ENCODE peak calls at places on chromosomes 13 and 19, in seven cellular contexts. One of them, this sample, is unnamed.

GRCh38 chr13:66656050-66656449 is 574.1 kb downstream of the PCDH9 start:
- DNase-seq in left lung: no peak
- DNase-seq in fibroblast of the aortic adventitia: no peak
- DNase-seq in nucleus accumbens: no peak
- DNase-seq in K562: no peak
- DNase-seq in tibial artery: no peak
- DNase-seq in stimulated activated naive CD8-positive, alpha-beta T cell treated with anti-CD3 and anti-CD28 coated beads, Interleukin-15, Interleukin-2, amounts not matched to agents 100 U/mL and 50 U/mL, for 24 hours: no peak
- DNase-seq in this sample: no peak

GRCh38 chr19:40947114-40947513 is 44.0 kb upstream of the CYP2B6 start:
- DNase-seq in left lung: no peak
- DNase-seq in fibroblast of the aortic adventitia: no peak
- DNase-seq in nucleus accumbens: no peak
- DNase-seq in K562: no peak
- DNase-seq in tibial artery: no peak
- DNase-seq in stimulated activated naive CD8-positive, alpha-beta T cell treated with anti-CD3 and anti-CD28 coated beads, Interleukin-15, Interleukin-2, amounts not matched to agents 100 U/mL and 50 U/mL, for 24 hours: no peak
- DNase-seq in this sample: no peak

GRCh38 chr13:65725001-65725400 is 1505.1 kb downstream of the PCDH9 start:
- DNase-seq in left lung: no peak
- DNase-seq in fibroblast of the aortic adventitia: peak
- DNase-seq in nucleus accumbens: no peak
- DNase-seq in K562: no peak
- DNase-seq in tibial artery: no peak
- DNase-seq in stimulated activated naive CD8-positive, alpha-beta T cell treated with anti-CD3 and anti-CD28 coated beads, Interleukin-15, Interleukin-2, amounts not matched to agents 100 U/mL and 50 U/mL, for 24 hours: no peak
- DNase-seq in this sample: no peak

GRCh38 chr13:93977986-93978385 is 501.5 kb downstream of the DCT start:
- DNase-seq in left lung: no peak
- DNase-seq in fibroblast of the aortic adventitia: peak
- DNase-seq in nucleus accumbens: no peak
- DNase-seq in K562: no peak
- DNase-seq in tibial artery: no peak
- DNase-seq in stimulated activated naive CD8-positive, alpha-beta T cell treated with anti-CD3 and anti-CD28 coated beads, Interleukin-15, Interleukin-2, amounts not matched to agents 100 U/mL and 50 U/mL, for 24 hours: no peak
- DNase-seq in this sample: no peak

GRCh38 chr19:11073568-11073967 is 15.7 kb upstream of the LDLR start:
- DNase-seq in left lung: no peak
- DNase-seq in fibroblast of the aortic adventitia: no peak
- DNase-seq in nucleus accumbens: no peak
- DNase-seq in K562: no peak
- DNase-seq in tibial artery: no peak
- DNase-seq in stimulated activated naive CD8-positive, alpha-beta T cell treated with anti-CD3 and anti-CD28 coated beads, Interleukin-15, Interleukin-2, amounts not matched to agents 100 U/mL and 50 U/mL, for 24 hours: no peak
- DNase-seq in this sample: no peak

GRCh38 chr19:35231956-35232746 is 3.6 kb upstream of the FAM187B start:
- DNase-seq in left lung: no peak
- DNase-seq in fibroblast of the aortic adventitia: no peak
- DNase-seq in nucleus accumbens: no peak
- DNase-seq in K562: no peak
- DNase-seq in tibial artery: no peak
- DNase-seq in stimulated activated naive CD8-positive, alpha-beta T cell treated with anti-CD3 and anti-CD28 coated beads, Interleukin-15, Interleukin-2, amounts not matched to agents 100 U/mL and 50 U/mL, for 24 hours: peak
- DNase-seq in this sample: no peak

GRCh38 chr19:4284176-4284958 is 5.3 kb downstream of the SHD start:
- DNase-seq in left lung: no peak
- DNase-seq in fibroblast of the aortic adventitia: no peak
- DNase-seq in nucleus accumbens: no peak
- DNase-seq in K562: peak
- DNase-seq in tibial artery: no peak
- DNase-seq in stimulated activated naive CD8-positive, alpha-beta T cell treated with anti-CD3 and anti-CD28 coated beads, Interleukin-15, Interleukin-2, amounts not matched to agents 100 U/mL and 50 U/mL, for 24 hours: no peak
- DNase-seq in this sample: no peak

GRCh38 chr13:94674609-94675348 is 37.6 kb downstream of the SOX21 start:
- DNase-seq in left lung: no peak
- DNase-seq in fibroblast of the aortic adventitia: peak
- DNase-seq in nucleus accumbens: peak
- DNase-seq in K562: peak
- DNase-seq in tibial artery: peak
- DNase-seq in stimulated activated naive CD8-positive, alpha-beta T cell treated with anti-CD3 and anti-CD28 coated beads, Interleukin-15, Interleukin-2, amounts not matched to agents 100 U/mL and 50 U/mL, for 24 hours: peak
- DNase-seq in this sample: peak

GRCh38 chr13:45194081-45194939 is 6.5 kb downstream of the KCTD4 start:
- DNase-seq in left lung: no peak
- DNase-seq in fibroblast of the aortic adventitia: peak
- DNase-seq in nucleus accumbens: peak
- DNase-seq in K562: no peak
- DNase-seq in tibial artery: no peak
- DNase-seq in stimulated activated naive CD8-positive, alpha-beta T cell treated with anti-CD3 and anti-CD28 coated beads, Interleukin-15, Interleukin-2, amounts not matched to agents 100 U/mL and 50 U/mL, for 24 hours: no peak
- DNase-seq in this sample: no peak

GRCh38 chr13:52010890-52011689 is at the start of gene ATP7B:
- DNase-seq in left lung: peak
- DNase-seq in fibroblast of the aortic adventitia: no peak
- DNase-seq in nucleus accumbens: no peak
- DNase-seq in K562: peak
- DNase-seq in tibial artery: peak
- DNase-seq in stimulated activated naive CD8-positive, alpha-beta T cell treated with anti-CD3 and anti-CD28 coated beads, Interleukin-15, Interleukin-2, amounts not matched to agents 100 U/mL and 50 U/mL, for 24 hours: peak
- DNase-seq in this sample: peak

GRCh38 chr19:55502197-55502952 is 14.1 kb downstream of the SSC5D start:
- DNase-seq in left lung: no peak
- DNase-seq in fibroblast of the aortic adventitia: no peak
- DNase-seq in nucleus accumbens: no peak
- DNase-seq in K562: no peak
- DNase-seq in tibial artery: no peak
- DNase-seq in stimulated activated naive CD8-positive, alpha-beta T cell treated with anti-CD3 and anti-CD28 coated beads, Interleukin-15, Interleukin-2, amounts not matched to agents 100 U/mL and 50 U/mL, for 24 hours: no peak
- DNase-seq in this sample: no peak

GRCh38 chr13:100214886-100215285 is 126.0 kb downstream of the PCCA start:
- DNase-seq in left lung: no peak
- DNase-seq in fibroblast of the aortic adventitia: peak
- DNase-seq in nucleus accumbens: no peak
- DNase-seq in K562: no peak
- DNase-seq in tibial artery: no peak
- DNase-seq in stimulated activated naive CD8-positive, alpha-beta T cell treated with anti-CD3 and anti-CD28 coated beads, Interleukin-15, Interleukin-2, amounts not matched to agents 100 U/mL and 50 U/mL, for 24 hours: no peak
- DNase-seq in this sample: no peak

GRCh38 chr13:78121459-78122348 is 203.1 kb upstream of the EDNRB start:
- DNase-seq in left lung: no peak
- DNase-seq in fibroblast of the aortic adventitia: peak
- DNase-seq in nucleus accumbens: peak
- DNase-seq in K562: peak
- DNase-seq in tibial artery: peak
- DNase-seq in stimulated activated naive CD8-positive, alpha-beta T cell treated with anti-CD3 and anti-CD28 coated beads, Interleukin-15, Interleukin-2, amounts not matched to agents 100 U/mL and 50 U/mL, for 24 hours: peak
- DNase-seq in this sample: no peak

GRCh38 chr13:62357887-62358645 is 942.4 kb upstream of the PCDH20 start:
- DNase-seq in left lung: no peak
- DNase-seq in fibroblast of the aortic adventitia: no peak
- DNase-seq in nucleus accumbens: no peak
- DNase-seq in K562: no peak
- DNase-seq in tibial artery: no peak
- DNase-seq in stimulated activated naive CD8-positive, alpha-beta T cell treated with anti-CD3 and anti-CD28 coated beads, Interleukin-15, Interleukin-2, amounts not matched to agents 100 U/mL and 50 U/mL, for 24 hours: no peak
- DNase-seq in this sample: no peak

GRCh38 chr19:28296506-28296905 is 916.4 kb downstream of the UQCRFS1 start:
- DNase-seq in left lung: no peak
- DNase-seq in fibroblast of the aortic adventitia: peak
- DNase-seq in nucleus accumbens: no peak
- DNase-seq in K562: no peak
- DNase-seq in tibial artery: no peak
- DNase-seq in stimulated activated naive CD8-positive, alpha-beta T cell treated with anti-CD3 and anti-CD28 coated beads, Interleukin-15, Interleukin-2, amounts not matched to agents 100 U/mL and 50 U/mL, for 24 hours: no peak
- DNase-seq in this sample: no peak

GRCh38 chr19:38928406-38929001 is 2.1 kb downstream of the SARS2 start:
- DNase-seq in left lung: no peak
- DNase-seq in fibroblast of the aortic adventitia: no peak
- DNase-seq in nucleus accumbens: no peak
- DNase-seq in K562: no peak
- DNase-seq in tibial artery: no peak
- DNase-seq in stimulated activated naive CD8-positive, alpha-beta T cell treated with anti-CD3 and anti-CD28 coated beads, Interleukin-15, Interleukin-2, amounts not matched to agents 100 U/mL and 50 U/mL, for 24 hours: no peak
- DNase-seq in this sample: no peak

GRCh38 chr13:100533588-100534041 is 55.0 kb downstream of the GGACT start:
- DNase-seq in left lung: no peak
- DNase-seq in fibroblast of the aortic adventitia: no peak
- DNase-seq in nucleus accumbens: no peak
- DNase-seq in K562: no peak
- DNase-seq in tibial artery: no peak
- DNase-seq in stimulated activated naive CD8-positive, alpha-beta T cell treated with anti-CD3 and anti-CD28 coated beads, Interleukin-15, Interleukin-2, amounts not matched to agents 100 U/mL and 50 U/mL, for 24 hours: no peak
- DNase-seq in this sample: no peak

GRCh38 chr19:8609210-8610040 is 1.1 kb downstream of the ADAMTS10 start:
- DNase-seq in left lung: peak
- DNase-seq in fibroblast of the aortic adventitia: peak
- DNase-seq in nucleus accumbens: no peak
- DNase-seq in K562: peak
- DNase-seq in tibial artery: peak
- DNase-seq in stimulated activated naive CD8-positive, alpha-beta T cell treated with anti-CD3 and anti-CD28 coated beads, Interleukin-15, Interleukin-2, amounts not matched to agents 100 U/mL and 50 U/mL, for 24 hours: peak
- DNase-seq in this sample: no peak

GRCh38 chr13:43245374-43245964 is 222.1 kb downstream of the DNAJC15 start:
- DNase-seq in left lung: no peak
- DNase-seq in fibroblast of the aortic adventitia: peak
- DNase-seq in nucleus accumbens: no peak
- DNase-seq in K562: no peak
- DNase-seq in tibial artery: no peak
- DNase-seq in stimulated activated naive CD8-positive, alpha-beta T cell treated with anti-CD3 and anti-CD28 coated beads, Interleukin-15, Interleukin-2, amounts not matched to agents 100 U/mL and 50 U/mL, for 24 hours: no peak
- DNase-seq in this sample: no peak

GRCh38 chr13:42453091-42453645 is 120.8 kb upstream of the TNFSF11 start:
- DNase-seq in left lung: peak
- DNase-seq in fibroblast of the aortic adventitia: no peak
- DNase-seq in nucleus accumbens: no peak
- DNase-seq in K562: no peak
- DNase-seq in tibial artery: no peak
- DNase-seq in stimulated activated naive CD8-positive, alpha-beta T cell treated with anti-CD3 and anti-CD28 coated beads, Interleukin-15, Interleukin-2, amounts not matched to agents 100 U/mL and 50 U/mL, for 24 hours: no peak
- DNase-seq in this sample: no peak

GRCh38 chr19:31504221-31504620 is 155.0 kb upstream of the TSHZ3 start:
- DNase-seq in left lung: no peak
- DNase-seq in fibroblast of the aortic adventitia: no peak
- DNase-seq in nucleus accumbens: no peak
- DNase-seq in K562: no peak
- DNase-seq in tibial artery: no peak
- DNase-seq in stimulated activated naive CD8-positive, alpha-beta T cell treated with anti-CD3 and anti-CD28 coated beads, Interleukin-15, Interleukin-2, amounts not matched to agents 100 U/mL and 50 U/mL, for 24 hours: no peak
- DNase-seq in this sample: no peak

GRCh38 chr19:11373166-11373884 is 1.1 kb upstream of the SWSAP1 start:
- DNase-seq in left lung: no peak
- DNase-seq in fibroblast of the aortic adventitia: peak
- DNase-seq in nucleus accumbens: peak
- DNase-seq in K562: no peak
- DNase-seq in tibial artery: no peak
- DNase-seq in stimulated activated naive CD8-positive, alpha-beta T cell treated with anti-CD3 and anti-CD28 coated beads, Interleukin-15, Interleukin-2, amounts not matched to agents 100 U/mL and 50 U/mL, for 24 hours: no peak
- DNase-seq in this sample: no peak

GRCh38 chr13:79987323-79987722 is 353.6 kb downstream of the SPRY2 start:
- DNase-seq in left lung: no peak
- DNase-seq in fibroblast of the aortic adventitia: peak
- DNase-seq in nucleus accumbens: no peak
- DNase-seq in K562: no peak
- DNase-seq in tibial artery: no peak
- DNase-seq in stimulated activated naive CD8-positive, alpha-beta T cell treated with anti-CD3 and anti-CD28 coated beads, Interleukin-15, Interleukin-2, amounts not matched to agents 100 U/mL and 50 U/mL, for 24 hours: no peak
- DNase-seq in this sample: no peak

GRCh38 chr19:32361574-32362317 is 16.3 kb downstream of the ZNF507 start:
- DNase-seq in left lung: peak
- DNase-seq in fibroblast of the aortic adventitia: no peak
- DNase-seq in nucleus accumbens: no peak
- DNase-seq in K562: no peak
- DNase-seq in tibial artery: no peak
- DNase-seq in stimulated activated naive CD8-positive, alpha-beta T cell treated with anti-CD3 and anti-CD28 coated beads, Interleukin-15, Interleukin-2, amounts not matched to agents 100 U/mL and 50 U/mL, for 24 hours: no peak
- DNase-seq in this sample: no peak

GRCh38 chr13:91141619-91142061 is 205.8 kb upstream of the MIR17HG start:
- DNase-seq in left lung: no peak
- DNase-seq in fibroblast of the aortic adventitia: no peak
- DNase-seq in nucleus accumbens: no peak
- DNase-seq in K562: no peak
- DNase-seq in tibial artery: peak
- DNase-seq in stimulated activated naive CD8-positive, alpha-beta T cell treated with anti-CD3 and anti-CD28 coated beads, Interleukin-15, Interleukin-2, amounts not matched to agents 100 U/mL and 50 U/mL, for 24 hours: no peak
- DNase-seq in this sample: no peak

GRCh38 chr19:57327993-57328392 is 7.7 kb downstream of the ZNF543 start:
- DNase-seq in left lung: no peak
- DNase-seq in fibroblast of the aortic adventitia: no peak
- DNase-seq in nucleus accumbens: no peak
- DNase-seq in K562: no peak
- DNase-seq in tibial artery: no peak
- DNase-seq in stimulated activated naive CD8-positive, alpha-beta T cell treated with anti-CD3 and anti-CD28 coated beads, Interleukin-15, Interleukin-2, amounts not matched to agents 100 U/mL and 50 U/mL, for 24 hours: no peak
- DNase-seq in this sample: no peak

GRCh38 chr19:8127311-8127710 is 22.1 kb downstream of the FBN3 start:
- DNase-seq in left lung: no peak
- DNase-seq in fibroblast of the aortic adventitia: no peak
- DNase-seq in nucleus accumbens: no peak
- DNase-seq in K562: no peak
- DNase-seq in tibial artery: no peak
- DNase-seq in stimulated activated naive CD8-positive, alpha-beta T cell treated with anti-CD3 and anti-CD28 coated beads, Interleukin-15, Interleukin-2, amounts not matched to agents 100 U/mL and 50 U/mL, for 24 hours: no peak
- DNase-seq in this sample: no peak

GRCh38 chr19:45947926-45948325 is 25.7 kb downstream of the NOVA2 start:
- DNase-seq in left lung: no peak
- DNase-seq in fibroblast of the aortic adventitia: peak
- DNase-seq in nucleus accumbens: no peak
- DNase-seq in K562: no peak
- DNase-seq in tibial artery: no peak
- DNase-seq in stimulated activated naive CD8-positive, alpha-beta T cell treated with anti-CD3 and anti-CD28 coated beads, Interleukin-15, Interleukin-2, amounts not matched to agents 100 U/mL and 50 U/mL, for 24 hours: no peak
- DNase-seq in this sample: no peak

GRCh38 chr19:23071087-23071511 is 45.7 kb upstream of the ZNF730 start:
- DNase-seq in left lung: peak
- DNase-seq in fibroblast of the aortic adventitia: peak
- DNase-seq in nucleus accumbens: no peak
- DNase-seq in K562: no peak
- DNase-seq in tibial artery: no peak
- DNase-seq in stimulated activated naive CD8-positive, alpha-beta T cell treated with anti-CD3 and anti-CD28 coated beads, Interleukin-15, Interleukin-2, amounts not matched to agents 100 U/mL and 50 U/mL, for 24 hours: peak
- DNase-seq in this sample: peak

GRCh38 chr13:50745542-50745941 is 98.0 kb downstream of the DLEU7 start:
- DNase-seq in left lung: no peak
- DNase-seq in fibroblast of the aortic adventitia: no peak
- DNase-seq in nucleus accumbens: no peak
- DNase-seq in K562: no peak
- DNase-seq in tibial artery: no peak
- DNase-seq in stimulated activated naive CD8-positive, alpha-beta T cell treated with anti-CD3 and anti-CD28 coated beads, Interleukin-15, Interleukin-2, amounts not matched to agents 100 U/mL and 50 U/mL, for 24 hours: no peak
- DNase-seq in this sample: no peak

GRCh38 chr13:71672527-71672926 is 194.5 kb downstream of the DACH1 start:
- DNase-seq in left lung: no peak
- DNase-seq in fibroblast of the aortic adventitia: no peak
- DNase-seq in nucleus accumbens: no peak
- DNase-seq in K562: no peak
- DNase-seq in tibial artery: no peak
- DNase-seq in stimulated activated naive CD8-positive, alpha-beta T cell treated with anti-CD3 and anti-CD28 coated beads, Interleukin-15, Interleukin-2, amounts not matched to agents 100 U/mL and 50 U/mL, for 24 hours: no peak
- DNase-seq in this sample: no peak

GRCh38 chr19:5908773-5909442 is 4.2 kb downstream of the VMAC start:
- DNase-seq in left lung: no peak
- DNase-seq in fibroblast of the aortic adventitia: no peak
- DNase-seq in nucleus accumbens: no peak
- DNase-seq in K562: no peak
- DNase-seq in tibial artery: no peak
- DNase-seq in stimulated activated naive CD8-positive, alpha-beta T cell treated with anti-CD3 and anti-CD28 coated beads, Interleukin-15, Interleukin-2, amounts not matched to agents 100 U/mL and 50 U/mL, for 24 hours: no peak
- DNase-seq in this sample: no peak

GRCh38 chr19:45171211-45171623 is 6.8 kb downstream of the TRAPPC6A start:
- DNase-seq in left lung: no peak
- DNase-seq in fibroblast of the aortic adventitia: no peak
- DNase-seq in nucleus accumbens: no peak
- DNase-seq in K562: no peak
- DNase-seq in tibial artery: no peak
- DNase-seq in stimulated activated naive CD8-positive, alpha-beta T cell treated with anti-CD3 and anti-CD28 coated beads, Interleukin-15, Interleukin-2, amounts not matched to agents 100 U/mL and 50 U/mL, for 24 hours: peak
- DNase-seq in this sample: no peak